ENCODE peak calls at places on chromosome 14, in six cellular contexts. L, O, W, Q, B and Z are unnamed samples.
A peak's percentile ranks its signal among the peaks of the same experiment; 100 is the strongest.

GRCh38 chr14:99272669-99273024 is 650 bp upstream of the BCL11B start:
- DNase-seq in L (no peak), O (no peak), W (no peak), Q (no peak), B (no peak), Z (peak; percentile 28)

GRCh38 chr14:73786942-73787759 is 64.5 kb upstream of the PTGR2 start:
- DNase-seq in L (peak; percentile 35), O (peak; percentile 63), W (peak; percentile 67), Q (no peak), B (peak; percentile 56), Z (peak; percentile 61)

GRCh38 chr14:26389646-26390508 is 208.0 kb downstream of the NOVA1 start:
- DNase-seq in L (peak; percentile 4), O (no peak), W (peak; percentile 54), Q (no peak), B (peak; percentile 18), Z (no peak)

GRCh38 chr14:20294636-20295035 is 11.1 kb downstream of the TTC5 start:
- DNase-seq in L (no peak), O (no peak), W (no peak), Q (no peak), B (peak; percentile 83), Z (no peak)

GRCh38 chr14:68562911-68563255 is 230.0 kb downstream of the ZFP36L1 start:
- DNase-seq in L (no peak), O (no peak), W (no peak), Q (no peak), B (no peak), Z (no peak)

GRCh38 chr14:75496755-75497154 is 25.5 kb upstream of the BATF start:
- DNase-seq in L (no peak), O (no peak), W (no peak), Q (no peak), B (no peak), Z (no peak)

GRCh38 chr14:77921820-77922219 is 121.9 kb downstream of the ADCK1 start:
- DNase-seq in L (no peak), O (no peak), W (no peak), Q (no peak), B (no peak), Z (no peak)

GRCh38 chr14:56271988-56272387 is 153.8 kb downstream of the PELI2 start:
- DNase-seq in L (peak; percentile 71), O (no peak), W (no peak), Q (no peak), B (peak; percentile 55), Z (peak; percentile 59)

GRCh38 chr14:68736519-68736918 is 56.3 kb downstream of the ZFP36L1 start:
- DNase-seq in L (no peak), O (no peak), W (peak; percentile 40), Q (peak; percentile 67), B (no peak), Z (no peak)

GRCh38 chr14:71586131-71586893 is 345.9 kb upstream of the RGS6 start:
- DNase-seq in L (peak; percentile 59), O (no peak), W (peak; percentile 45), Q (no peak), B (no peak), Z (peak; percentile 52)

GRCh38 chr14:102967506-102967795 is 45.0 kb downstream of the AMN start:
- DNase-seq in L (no peak), O (no peak), W (no peak), Q (no peak), B (no peak), Z (no peak)

GRCh38 chr14:21263284-21264024 is 5.8 kb downstream of the HNRNPC start:
- DNase-seq in L (peak; percentile 49), O (no peak), W (no peak), Q (no peak), B (no peak), Z (no peak)

GRCh38 chr14:37048666-37049071 is 123.7 kb downstream of the SLC25A21 start:
- DNase-seq in L (peak; percentile 20), O (no peak), W (no peak), Q (no peak), B (peak; percentile 94), Z (no peak)

GRCh38 chr14:72594099-72594901 is 299.6 kb downstream of the DPF3 start:
- DNase-seq in L (no peak), O (peak; percentile 56), W (no peak), Q (no peak), B (no peak), Z (no peak)

GRCh38 chr14:89025581-89026236 is 201.3 kb downstream of the TTC8 start:
- DNase-seq in L (peak; percentile 38), O (no peak), W (peak; percentile 35), Q (no peak), B (no peak), Z (no peak)

GRCh38 chr14:101770183-101770582 is 8.7 kb downstream of the PPP2R5C start:
- DNase-seq in L (no peak), O (no peak), W (no peak), Q (no peak), B (no peak), Z (no peak)

GRCh38 chr14:76995279-76996035 is 33.1 kb downstream of the IRF2BPL start:
- DNase-seq in L (no peak), O (no peak), W (no peak), Q (no peak), B (no peak), Z (no peak)

GRCh38 chr14:59277659-59278058 is 89.2 kb downstream of the DAAM1 start:
- DNase-seq in L (no peak), O (no peak), W (no peak), Q (no peak), B (no peak), Z (no peak)

DNA sequence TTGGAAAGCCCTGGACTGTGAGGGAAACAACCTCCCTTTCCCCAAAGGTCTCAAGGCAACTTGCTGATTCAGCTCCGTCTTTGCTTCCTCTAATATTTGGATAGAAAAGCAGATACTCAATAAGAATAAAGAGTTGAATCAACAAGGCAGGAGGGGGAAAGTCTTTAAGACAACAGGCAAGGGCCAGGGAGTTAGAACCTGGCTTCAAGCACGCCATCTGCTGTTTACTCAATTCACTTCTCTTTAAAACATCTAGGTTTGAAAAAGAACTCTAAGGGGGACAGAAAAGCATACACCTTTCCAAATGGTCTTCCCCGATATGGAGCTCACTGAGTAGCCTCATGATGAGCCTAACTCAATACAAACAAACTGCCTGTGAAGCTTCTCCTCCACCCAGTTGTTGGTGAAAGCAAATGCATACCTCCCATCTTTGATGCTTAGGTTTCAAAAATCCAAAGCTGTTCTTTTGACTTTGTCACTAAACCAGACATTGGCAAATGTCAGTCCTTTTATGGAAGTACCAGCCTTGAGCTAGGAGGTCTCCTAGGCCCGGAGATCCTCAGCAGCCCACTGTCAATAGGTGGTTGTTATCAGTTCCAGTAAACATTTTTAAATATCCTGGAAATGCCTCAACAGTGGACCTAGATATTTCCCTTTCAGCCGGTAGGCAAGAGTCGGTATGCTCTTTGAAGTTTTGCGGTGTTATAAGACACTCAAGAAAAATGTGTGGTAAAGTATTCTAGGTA is 76.2 kb downstream of the SAMD4A start:
- DNase-seq in L (peak; percentile 46), O (no peak), W (no peak), Q (peak; percentile 79), B (peak; percentile 46), Z (no peak)
- H3K4me1 ChIP-seq in L (peaks cover 22% of the 10 kb centered on the region), O (no peaks in the 10 kb centered on the region), W (peaks cover 3% of the 10 kb centered on the region), Q (peaks cover 80% of the 10 kb centered on the region), B (peaks cover 19% of the 10 kb centered on the region), Z (no peaks in the 10 kb centered on the region)

DNA sequence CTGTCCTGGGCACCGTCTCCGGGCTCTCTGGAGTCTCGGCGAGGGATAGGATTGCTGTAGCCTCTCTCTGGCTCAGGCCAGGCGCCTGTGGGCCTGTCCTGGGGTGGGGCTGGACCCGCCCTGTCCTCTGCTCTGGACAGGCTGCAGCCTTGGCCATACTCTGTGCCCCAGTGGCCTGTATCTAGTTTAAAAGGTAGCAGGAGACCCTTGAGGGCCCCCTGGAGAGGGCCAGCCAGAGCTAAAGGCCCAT is 1.8 kb downstream of the KIF26A start:
- DNase-seq in L (no peak), O (no peak), W (no peak), Q (no peak), B (no peak), Z (no peak)
- H3K27me3 ChIP-seq in L (peaks cover 43% of the 10 kb centered on the region), O (peaks cover 18% of the 10 kb centered on the region), W (no peaks in the 10 kb centered on the region), Q (peaks cover 5% of the 10 kb centered on the region), B (peaks cover 48% of the 10 kb centered on the region), Z (peaks cover 18% of the 10 kb centered on the region)

DNA sequence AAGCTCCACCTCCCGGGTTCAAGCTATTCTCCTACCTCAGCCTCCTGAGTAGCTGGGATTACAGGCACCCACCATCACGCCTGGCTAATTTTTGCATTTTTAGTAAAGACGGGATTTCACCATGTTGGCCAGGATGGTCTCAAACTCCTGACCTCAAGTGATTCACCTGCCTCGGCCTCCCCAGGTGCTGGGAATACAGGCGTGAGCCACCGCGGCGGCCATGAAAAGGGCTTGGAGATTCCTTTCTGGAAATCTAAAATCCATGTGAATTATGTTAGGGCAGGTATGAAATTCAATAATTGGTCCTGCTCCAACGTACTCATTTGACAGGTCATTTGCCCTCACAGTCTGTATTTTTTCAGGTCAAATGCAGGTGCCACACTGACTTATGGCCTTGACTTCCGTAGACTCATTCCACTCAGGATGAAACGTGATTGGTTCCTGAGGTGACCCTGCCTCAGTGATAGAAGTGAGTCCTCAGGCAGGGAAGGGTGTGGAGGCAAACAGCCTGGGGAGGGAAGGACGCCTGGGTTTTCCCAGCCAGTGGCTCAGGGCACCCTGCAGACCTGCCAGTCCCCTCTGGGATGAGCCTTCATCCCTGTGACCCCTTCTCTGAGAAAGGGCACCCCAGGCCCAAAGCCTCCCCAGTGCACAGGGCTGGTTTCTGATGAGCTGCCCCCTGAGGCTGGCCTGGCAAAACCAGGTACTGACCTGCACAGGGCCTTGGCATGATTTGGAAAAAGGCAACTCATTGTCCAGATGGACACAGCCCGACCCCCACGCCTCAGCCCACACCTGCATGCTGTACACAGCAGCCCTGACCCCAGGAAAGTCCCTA is 48.7 kb downstream of the PSMA6 start:
- DNase-seq in L (no peak), O (peak; percentile 30), W (no peak), Q (no peak), B (no peak), Z (no peak)
- H3K4me1 ChIP-seq in L (peaks cover 33% of the 10 kb centered on the region), O (peaks cover 20% of the 10 kb centered on the region), W (peaks cover 22% of the 10 kb centered on the region), Q (peaks cover 19% of the 10 kb centered on the region), B (peaks cover 25% of the 10 kb centered on the region), Z (peaks cover 8% of the 10 kb centered on the region)

DNA sequence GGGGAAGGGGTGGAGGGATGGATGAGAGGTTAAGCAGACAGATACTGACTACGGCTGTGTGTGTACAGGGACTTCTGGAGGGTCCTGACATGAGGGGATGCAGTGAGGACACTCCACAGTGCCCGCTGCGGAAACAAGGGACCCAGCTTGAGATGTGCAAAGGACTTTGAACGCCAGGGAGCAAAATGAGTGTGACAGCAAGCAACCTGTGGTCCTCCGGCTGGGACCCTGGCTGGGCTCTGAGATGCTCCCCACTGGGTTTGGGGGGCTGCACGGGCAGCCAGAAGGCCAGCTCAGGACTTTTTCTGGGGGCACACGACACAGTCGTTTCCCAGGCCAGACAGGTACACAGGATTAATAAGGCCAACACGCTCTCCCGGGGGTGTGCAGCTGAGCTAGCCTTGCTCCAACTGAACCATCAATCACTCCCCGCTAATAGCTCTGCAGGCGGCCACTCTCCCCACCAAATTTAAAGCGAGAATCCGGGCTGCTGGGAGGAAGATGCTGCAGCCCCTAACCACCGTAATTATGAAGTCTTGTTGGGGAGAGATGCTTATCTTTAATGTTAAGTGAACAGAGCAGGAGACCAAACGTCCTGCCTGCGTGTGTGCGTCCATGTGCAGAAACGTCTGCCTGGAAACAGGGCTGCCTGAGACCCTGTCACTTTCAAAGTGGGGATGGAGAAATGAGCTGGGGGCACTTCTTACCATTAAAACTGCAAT is 51.6 kb upstream of the DLK1 start:
- DNase-seq in L (no peak), O (no peak), W (no peak), Q (no peak), B (no peak), Z (no peak)
- H3K27me3 ChIP-seq in L (peaks cover 44% of the 10 kb centered on the region), O (no peaks in the 10 kb centered on the region), W (no peaks in the 10 kb centered on the region), Q (no peaks in the 10 kb centered on the region), B (no peaks in the 10 kb centered on the region), Z (no peaks in the 10 kb centered on the region)

DNA sequence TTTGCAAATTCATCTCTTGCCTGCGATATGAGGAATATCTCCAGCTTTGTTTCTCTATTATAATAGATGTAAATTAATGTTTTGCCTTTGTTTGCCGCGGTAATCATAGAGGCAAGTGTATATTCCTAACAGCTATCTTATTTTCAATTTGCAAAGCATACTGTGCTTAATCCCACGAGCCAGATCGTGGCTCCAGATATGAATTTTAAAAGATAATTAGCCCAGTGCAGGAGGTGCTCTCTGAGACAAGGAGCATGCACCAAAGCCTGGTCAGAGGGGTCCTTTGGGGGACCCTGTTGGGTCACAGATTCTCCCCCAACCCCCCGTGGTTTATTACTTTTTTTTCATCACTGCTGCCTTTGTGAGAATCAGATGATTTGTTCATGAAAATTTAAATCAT is 1087.5 kb downstream of the BCL11B start:
- DNase-seq in L (no peak), O (no peak), W (no peak), Q (no peak), B (no peak), Z (no peak)
- H3K4me1 ChIP-seq in L (no peaks in the 10 kb centered on the region), O (no peaks in the 10 kb centered on the region), W (no peaks in the 10 kb centered on the region), Q (no peaks in the 10 kb centered on the region), B (no peaks in the 10 kb centered on the region), Z (no peaks in the 10 kb centered on the region)